ENCODE peak calls at places on chromosomes 6 and 20, in four cellular contexts. P is body of pancreas, E is transverse colon, L is heart left ventricle. B is an unnamed sample.

GRCh38 chr6:147651249-147652063 is 143.0 kb downstream of the SAMD5 start:
- DNase-seq in E (peak; percentile 20), P (no peak), L (peak; percentile 59), B (peak; percentile 11)

GRCh38 chr6:115982453-115982852 is 78.2 kb downstream of the FRK start:
- DNase-seq in E (no peak), L (no peak), P (no peak), B (no peak)

GRCh38 chr6:40585661-40586269 is 1.4 kb downstream of the LRFN2 start:
- DNase-seq in L (no peak), E (no peak), P (no peak), B (no peak)

GRCh38 chr6:64330694-64331309 is 695.2 kb downstream of the PHF3 start:
- DNase-seq in P (peak; percentile 78), E (peak; percentile 83), L (peak; percentile 50), B (peak; percentile 61)

GRCh38 chr6:47360388-47360787 is 50.7 kb upstream of the TNFRSF21 start:
- DNase-seq in L (no peak), E (no peak), P (no peak), B (no peak)

GRCh38 chr6:46243754-46244153 is 73.0 kb upstream of the ENPP5 start:
- DNase-seq in E (no peak), P (no peak), L (peak; percentile 39), B (no peak)

GRCh38 chr6:116136933-116137340 is 11.0 kb upstream of the COL10A1 start:
- DNase-seq in L (no peak), E (no peak), P (no peak), B (no peak)

GRCh38 chr6:28137458-28138020 is 4.1 kb upstream of the ZKSCAN8 start:
- DNase-seq in P (no peak), E (no peak), L (no peak), B (no peak)

GRCh38 chr6:117916483-117916882 is 9.4 kb downstream of the SLC35F1 start:
- DNase-seq in L (no peak), E (no peak), P (no peak), B (no peak)

GRCh38 chr6:161583561-161583960 is 309.7 kb upstream of the AGPAT4 start:
- DNase-seq in L (no peak), P (no peak), E (no peak), B (no peak)

GRCh38 chr6:150633466-150633795 is 33.7 kb downstream of the PLEKHG1 start:
- DNase-seq in P (no peak), E (no peak), L (no peak), B (no peak)

GRCh38 chr20:48521121-48521520 is 306.7 kb downstream of the PREX1 start:
- DNase-seq in P (no peak), E (no peak), L (no peak), B (no peak)

GRCh38 chr20:63403403-63404105 is 42.4 kb upstream of the CHRNA4 start:
- DNase-seq in E (no peak), P (no peak), L (no peak), B (no peak)

GRCh38 chr6:84466521-84466920 is 239.1 kb upstream of the CEP162 start:
- DNase-seq in L (no peak), E (no peak), P (no peak), B (no peak)

GRCh38 chr6:149393002-149393679 is 6.9 kb upstream of the SUMO4 start:
- DNase-seq in L (no peak), P (no peak), E (no peak), B (no peak)

GRCh38 chr6:73394577-73395354 is at the start of gene DDX43:
- DNase-seq in L (no peak), P (peak; percentile 76), E (peak; percentile 45), B (peak; percentile 59)
- H3K27ac ChIP-seq in L (peak within 1 kb of the TSS; percentile 58), P (peak within 1 kb of the TSS; percentile 80), E (peak within 1 kb of the TSS; percentile 17), B (peak within 1 kb of the TSS; percentile 76)

DNA sequence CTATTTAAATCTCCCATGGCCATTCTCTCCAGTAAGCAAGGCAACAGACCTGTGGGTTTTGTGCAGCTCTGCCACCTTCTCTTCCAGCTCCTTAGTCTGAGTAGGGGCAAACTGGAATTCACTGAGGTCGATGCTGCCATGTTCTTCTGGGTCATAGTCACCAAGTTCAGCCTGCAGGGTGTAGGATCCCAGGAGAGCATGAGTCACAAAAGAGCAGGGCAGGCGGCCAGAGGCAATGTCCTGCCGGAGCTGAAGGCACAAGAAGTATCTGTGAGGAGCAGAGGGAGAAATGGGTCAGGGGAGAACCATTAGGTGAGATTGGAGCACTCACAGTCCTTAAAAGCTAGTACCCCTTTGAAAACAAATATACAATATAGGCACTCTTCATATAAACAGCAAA is 73.7 kb downstream of the SMLR1 start:
- DNase-seq in L (peak; percentile 35), P (no peak), E (peak; percentile 14), B (peak; percentile 79)
- TF ChIP-seq POLR2A in L (no peak), P (no peak), E (no peak), B (no peak)

DNA sequence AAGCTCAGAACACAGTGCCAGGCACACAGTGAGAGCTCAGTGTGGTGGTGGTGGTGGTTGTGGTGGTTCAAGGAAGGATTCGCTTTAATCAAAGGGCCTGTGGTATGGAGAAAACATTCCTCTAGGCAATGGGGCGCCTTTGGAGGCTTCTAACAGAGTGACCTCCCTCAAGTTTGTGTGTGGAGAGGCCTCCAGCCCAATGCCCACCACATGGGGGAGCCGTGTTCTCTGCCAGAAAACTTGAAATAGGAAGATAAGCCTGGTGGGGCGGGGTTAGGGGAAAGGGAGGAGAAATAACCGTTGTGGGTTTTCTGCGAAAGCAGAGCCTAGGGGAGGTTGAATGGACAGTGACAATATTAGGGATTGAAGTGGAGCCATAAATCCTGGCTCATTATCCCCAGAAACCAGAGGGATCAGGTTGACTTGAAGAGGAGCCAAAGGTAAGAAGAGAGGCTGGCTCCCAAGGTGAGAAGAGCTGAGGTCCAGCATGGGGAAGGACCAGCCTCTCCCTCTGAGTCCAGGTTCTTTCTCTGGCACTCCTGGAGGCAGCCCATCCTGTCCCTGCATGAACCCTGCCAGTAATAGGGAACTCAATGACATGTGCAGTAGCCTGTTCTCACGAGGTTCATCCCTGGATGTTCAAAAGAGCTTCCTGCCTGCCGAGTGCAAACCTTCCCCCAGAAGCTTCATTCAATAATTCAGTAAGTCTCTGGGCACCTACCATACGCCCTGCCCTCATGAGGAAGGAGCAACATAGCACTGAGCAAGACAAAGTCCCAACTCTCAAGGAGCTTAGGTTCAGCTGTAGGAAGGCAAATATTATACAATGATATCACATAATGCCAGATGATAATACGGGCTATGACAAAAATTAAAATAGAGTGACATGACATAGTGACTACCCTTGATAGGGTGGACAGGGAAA is 51.4 kb downstream of the TGM2 start:
- DNase-seq in E (no peak), L (peak; percentile 38), P (no peak), B (no peak)
- TF ChIP-seq CTCF in E (peak; percentile 7), L (peak; percentile 8), P (no peak), B (no peak)

GRCh38 chr6:7241709-7242645 is 71.0 kb downstream of the SSR1 start:
- DNase-seq in L (peak; percentile 13), E (peak; percentile 57), P (peak; percentile 61), B (no peak)

GRCh38 chr6:7243188-7243942 is 69.6 kb downstream of the SSR1 start:
- DNase-seq in E (peak; percentile 40), L (peak; percentile 14), P (peak; percentile 54), B (peak; percentile 37)

GRCh38 chr6:7240351-7240750 is 72.6 kb downstream of the SSR1 start:
- DNase-seq in L (no peak), P (no peak), E (no peak), B (no peak)

GRCh38 chr6:7241160-7241559 is 71.8 kb downstream of the SSR1 start:
- DNase-seq in L (no peak), E (no peak), P (no peak), B (no peak)

GRCh38 chr6:7242835-7243187 is 70.2 kb downstream of the SSR1 start:
- DNase-seq in E (no peak), P (no peak), L (peak; percentile 20), B (no peak)
- H3K27ac ChIP-seq in E (peak overlapping the region; percentile 76), P (peak overlapping the region; percentile 83), L (peak overlapping the region; percentile 52), B (peak overlapping the region; percentile 67)

GRCh38 chr6:31730631-31731086 is 1.6 kb upstream of the DDAH2 start:
- DNase-seq in E (no peak), P (no peak), L (no peak), B (no peak)

GRCh38 chr6:31728767-31729514 is at the start of gene DDAH2:
- DNase-seq in P (no peak), E (peak; percentile 33), L (peak; percentile 44), B (peak; percentile 37)

GRCh38 chr6:31732029-31732428 is 2.9 kb upstream of the DDAH2 start:
- DNase-seq in P (no peak), E (no peak), L (no peak), B (no peak)

GRCh38 chr6:31729515-31729978 is 448 bp upstream of the DDAH2 start:
- DNase-seq in P (peak; percentile 83), E (peak; percentile 97), L (peak; percentile 95), B (peak; percentile 89)

GRCh38 chr6:31729979-31730630 is 1.0 kb upstream of the DDAH2 start:
- DNase-seq in L (peak; percentile 95), P (peak; percentile 68), E (peak; percentile 90), B (peak; percentile 85)
- TF ChIP-seq POLR2A in L (peak; percentile 75), P (peak; percentile 48), E (peak; percentile 75), B (no peak)

GRCh38 chr20:20687319-20687718 is 25.1 kb downstream of the RALGAPA2 start:
- DNase-seq in E (no peak), L (no peak), P (no peak), B (no peak)
- TF ChIP-seq CTCF in E (no peak), L (no peak), P (no peak), B (no peak)

GRCh38 chr6:99979953-99980352 is 14.1 kb downstream of the MCHR2 start:
- DNase-seq in E (no peak), L (no peak), P (no peak), B (no peak)
- H3K27ac ChIP-seq in E (no peak overlapping the region), L (no peak overlapping the region), P (no peak overlapping the region), B (no peak overlapping the region)

GRCh38 chr20:56629464-56630085 is 469 bp downstream of the TFAP2C start:
- DNase-seq in E (no peak), P (no peak), L (no peak), B (peak; percentile 34)

GRCh38 chr20:56627122-56628014 is 1.7 kb upstream of the TFAP2C start:
- DNase-seq in P (no peak), E (no peak), L (no peak), B (no peak)

GRCh38 chr20:56628015-56628872 is 862 bp upstream of the TFAP2C start:
- DNase-seq in L (peak; percentile 35), E (no peak), P (peak; percentile 25), B (peak; percentile 7)

GRCh38 chr20:56630086-56630493 is 984 bp downstream of the TFAP2C start:
- DNase-seq in P (peak; percentile 63), E (peak; percentile 64), L (no peak), B (no peak)

GRCh38 chr20:56628873-56629463 is at the start of gene TFAP2C:
- DNase-seq in P (peak; percentile 80), L (peak; percentile 68), E (peak; percentile 81), B (peak; percentile 65)
- TF ChIP-seq POLR2A in P (peak; percentile 59), L (peak; percentile 25), E (peak; percentile 35), B (no peak)